ENCODE peak calls at places on chromosomes 3 and 15, in ten cellular contexts. One of them, this sample, is unnamed.

GRCh38 chr3:139225551-139225950 is 118.3 kb upstream of the MRPS22 start:
- DNase-seq in left ventricle myocardium inferior: no peak
- DNase-seq in SK-MEL-5: no peak
- DNase-seq in midbrain: no peak
- DNase-seq in T-cell: no peak
- DNase-seq in activated T-cell treated with anti-CD3 and anti-CD28 coated beads for 1 hour: no peak
- DNase-seq in BE2C: no peak
- DNase-seq in NCI-H1105 treated with DMSO at 0.1 percent for 48 hours: no peak
- DNase-seq in NCI-H1930: no peak
- DNase-seq in DND-41: no peak
- DNase-seq in this sample: no peak

GRCh38 chr15:50487287-50487686 is 59.2 kb downstream of the USP50 start:
- DNase-seq in left ventricle myocardium inferior: no peak
- DNase-seq in SK-MEL-5: peak
- DNase-seq in midbrain: no peak
- DNase-seq in T-cell: no peak
- DNase-seq in activated T-cell treated with anti-CD3 and anti-CD28 coated beads for 1 hour: no peak
- DNase-seq in BE2C: no peak
- DNase-seq in NCI-H1105 treated with DMSO at 0.1 percent for 48 hours: no peak
- DNase-seq in NCI-H1930: no peak
- DNase-seq in DND-41: no peak
- DNase-seq in this sample: no peak

GRCh38 chr3:169297214-169297613 is 366.3 kb downstream of the MECOM start:
- DNase-seq in left ventricle myocardium inferior: no peak
- DNase-seq in SK-MEL-5: no peak
- DNase-seq in midbrain: no peak
- DNase-seq in T-cell: no peak
- DNase-seq in activated T-cell treated with anti-CD3 and anti-CD28 coated beads for 1 hour: no peak
- DNase-seq in BE2C: no peak
- DNase-seq in NCI-H1105 treated with DMSO at 0.1 percent for 48 hours: no peak
- DNase-seq in NCI-H1930: no peak
- DNase-seq in DND-41: no peak
- DNase-seq in this sample: no peak

GRCh38 chr3:41716391-41716910 is 245.5 kb downstream of the ULK4 start:
- DNase-seq in left ventricle myocardium inferior: no peak
- DNase-seq in SK-MEL-5: peak
- DNase-seq in midbrain: no peak
- DNase-seq in T-cell: no peak
- DNase-seq in activated T-cell treated with anti-CD3 and anti-CD28 coated beads for 1 hour: no peak
- DNase-seq in BE2C: no peak
- DNase-seq in NCI-H1105 treated with DMSO at 0.1 percent for 48 hours: no peak
- DNase-seq in NCI-H1930: no peak
- DNase-seq in DND-41: no peak
- DNase-seq in this sample: no peak

GRCh38 chr3:1987983-1988382 is 110.7 kb upstream of the CNTN4 start:
- DNase-seq in left ventricle myocardium inferior: no peak
- DNase-seq in SK-MEL-5: peak
- DNase-seq in midbrain: peak
- DNase-seq in T-cell: no peak
- DNase-seq in activated T-cell treated with anti-CD3 and anti-CD28 coated beads for 1 hour: no peak
- DNase-seq in BE2C: no peak
- DNase-seq in NCI-H1105 treated with DMSO at 0.1 percent for 48 hours: peak
- DNase-seq in NCI-H1930: no peak
- DNase-seq in DND-41: no peak
- DNase-seq in this sample: no peak

GRCh38 chr15:39695793-39696192 is 86.8 kb downstream of the FSIP1 start:
- DNase-seq in left ventricle myocardium inferior: no peak
- DNase-seq in SK-MEL-5: no peak
- DNase-seq in midbrain: no peak
- DNase-seq in T-cell: no peak
- DNase-seq in activated T-cell treated with anti-CD3 and anti-CD28 coated beads for 1 hour: no peak
- DNase-seq in BE2C: no peak
- DNase-seq in NCI-H1105 treated with DMSO at 0.1 percent for 48 hours: no peak
- DNase-seq in NCI-H1930: no peak
- DNase-seq in DND-41: no peak
- DNase-seq in this sample: no peak

GRCh38 chr3:16600771-16601538 is 4.3 kb downstream of the DAZL start:
- DNase-seq in left ventricle myocardium inferior: peak
- DNase-seq in SK-MEL-5: peak
- DNase-seq in midbrain: peak
- DNase-seq in T-cell: peak
- DNase-seq in activated T-cell treated with anti-CD3 and anti-CD28 coated beads for 1 hour: peak
- DNase-seq in BE2C: peak
- DNase-seq in NCI-H1105 treated with DMSO at 0.1 percent for 48 hours: peak
- DNase-seq in NCI-H1930: peak
- DNase-seq in DND-41: peak
- DNase-seq in this sample: peak

GRCh38 chr3:72496055-72496690 is 352.1 kb downstream of the SHQ1 start:
- DNase-seq in left ventricle myocardium inferior: no peak
- DNase-seq in SK-MEL-5: no peak
- DNase-seq in midbrain: no peak
- DNase-seq in T-cell: no peak
- DNase-seq in activated T-cell treated with anti-CD3 and anti-CD28 coated beads for 1 hour: no peak
- DNase-seq in BE2C: no peak
- DNase-seq in NCI-H1105 treated with DMSO at 0.1 percent for 48 hours: peak
- DNase-seq in NCI-H1930: no peak
- DNase-seq in DND-41: no peak
- DNase-seq in this sample: no peak

GRCh38 chr3:152737021-152737908 is 97.7 kb upstream of the P2RY1 start:
- DNase-seq in left ventricle myocardium inferior: no peak
- DNase-seq in SK-MEL-5: peak
- DNase-seq in midbrain: no peak
- DNase-seq in T-cell: no peak
- DNase-seq in activated T-cell treated with anti-CD3 and anti-CD28 coated beads for 1 hour: no peak
- DNase-seq in BE2C: no peak
- DNase-seq in NCI-H1105 treated with DMSO at 0.1 percent for 48 hours: no peak
- DNase-seq in NCI-H1930: no peak
- DNase-seq in DND-41: no peak
- DNase-seq in this sample: no peak

GRCh38 chr3:186152889-186153292 is 44.0 kb upstream of the ETV5 start:
- DNase-seq in left ventricle myocardium inferior: no peak
- DNase-seq in SK-MEL-5: no peak
- DNase-seq in midbrain: peak
- DNase-seq in T-cell: peak
- DNase-seq in activated T-cell treated with anti-CD3 and anti-CD28 coated beads for 1 hour: no peak
- DNase-seq in BE2C: no peak
- DNase-seq in NCI-H1105 treated with DMSO at 0.1 percent for 48 hours: no peak
- DNase-seq in NCI-H1930: no peak
- DNase-seq in DND-41: no peak
- DNase-seq in this sample: no peak

GRCh38 chr3:16300881-16301359 is 35.9 kb downstream of the OXNAD1 start:
- DNase-seq in left ventricle myocardium inferior: no peak
- DNase-seq in SK-MEL-5: no peak
- DNase-seq in midbrain: no peak
- DNase-seq in T-cell: peak
- DNase-seq in activated T-cell treated with anti-CD3 and anti-CD28 coated beads for 1 hour: no peak
- DNase-seq in BE2C: no peak
- DNase-seq in NCI-H1105 treated with DMSO at 0.1 percent for 48 hours: no peak
- DNase-seq in NCI-H1930: no peak
- DNase-seq in DND-41: peak
- DNase-seq in this sample: no peak

GRCh38 chr3:184155644-184156521 is 706 bp downstream of the DVL3 start:
- DNase-seq in left ventricle myocardium inferior: no peak
- DNase-seq in SK-MEL-5: peak
- DNase-seq in midbrain: peak
- DNase-seq in T-cell: peak
- DNase-seq in activated T-cell treated with anti-CD3 and anti-CD28 coated beads for 1 hour: peak
- DNase-seq in BE2C: peak
- DNase-seq in NCI-H1105 treated with DMSO at 0.1 percent for 48 hours: peak
- DNase-seq in NCI-H1930: no peak
- DNase-seq in DND-41: peak
- DNase-seq in this sample: no peak

GRCh38 chr3:14391033-14391432 is 11.4 kb upstream of the SLC6A6 start:
- DNase-seq in left ventricle myocardium inferior: peak
- DNase-seq in SK-MEL-5: peak
- DNase-seq in midbrain: no peak
- DNase-seq in T-cell: no peak
- DNase-seq in activated T-cell treated with anti-CD3 and anti-CD28 coated beads for 1 hour: no peak
- DNase-seq in BE2C: no peak
- DNase-seq in NCI-H1105 treated with DMSO at 0.1 percent for 48 hours: no peak
- DNase-seq in NCI-H1930: no peak
- DNase-seq in DND-41: no peak
- DNase-seq in this sample: peak

GRCh38 chr3:126087552-126088175 is 3.7 kb upstream of the SLC41A3 start:
- DNase-seq in left ventricle myocardium inferior: no peak
- DNase-seq in SK-MEL-5: no peak
- DNase-seq in midbrain: no peak
- DNase-seq in T-cell: no peak
- DNase-seq in activated T-cell treated with anti-CD3 and anti-CD28 coated beads for 1 hour: no peak
- DNase-seq in BE2C: no peak
- DNase-seq in NCI-H1105 treated with DMSO at 0.1 percent for 48 hours: no peak
- DNase-seq in NCI-H1930: no peak
- DNase-seq in DND-41: no peak
- DNase-seq in this sample: no peak

GRCh38 chr3:70990723-70991122 is 592.8 kb downstream of the FOXP1 start:
- DNase-seq in left ventricle myocardium inferior: no peak
- DNase-seq in SK-MEL-5: no peak
- DNase-seq in midbrain: no peak
- DNase-seq in T-cell: no peak
- DNase-seq in activated T-cell treated with anti-CD3 and anti-CD28 coated beads for 1 hour: no peak
- DNase-seq in BE2C: no peak
- DNase-seq in NCI-H1105 treated with DMSO at 0.1 percent for 48 hours: no peak
- DNase-seq in NCI-H1930: no peak
- DNase-seq in DND-41: peak
- DNase-seq in this sample: no peak

GRCh38 chr3:117997201-117998049 is 1037.2 kb downstream of the IGSF11 start:
- DNase-seq in left ventricle myocardium inferior: peak
- DNase-seq in SK-MEL-5: peak
- DNase-seq in midbrain: peak
- DNase-seq in T-cell: peak
- DNase-seq in activated T-cell treated with anti-CD3 and anti-CD28 coated beads for 1 hour: no peak
- DNase-seq in BE2C: peak
- DNase-seq in NCI-H1105 treated with DMSO at 0.1 percent for 48 hours: peak
- DNase-seq in NCI-H1930: peak
- DNase-seq in DND-41: peak
- DNase-seq in this sample: peak

This sample was measured in NCI-H510A.